ENCODE peak calls at places on chromosomes 1 and 21, in seven cellular contexts. S is NCI-H187; Z is amygdala; O is skeletal muscle cell; G is stimulated activated CD4-positive, alpha-beta T cell treated with anti-CD3 and anti-CD28 coated beads, Interleukin-1b, Interleukin-23, amount 100 ng/mL, for 24 hours; V is fibroblast of mammary gland; R is uterus. Q is an unnamed sample.

GRCh38 chr1:8252266-8252951 is 65.5 kb upstream of the SLC45A1 start:
- DNase-seq in S (no peak), Z (no peak), O (no peak), G (no peak), V (peak; percentile 35), R (no peak), Q (no peak)

GRCh38 chr1:110893908-110894490 is 21.1 kb downstream of the CD53 start:
- DNase-seq in S (no peak), Z (no peak), O (no peak), G (no peak), V (no peak), R (no peak), Q (no peak)

GRCh38 chr1:184590163-184590750 is 164.4 kb downstream of the EDEM3 start:
- DNase-seq in S (no peak), Z (no peak), O (no peak), G (no peak), V (no peak), R (no peak), Q (no peak)

GRCh38 chr1:93770640-93771039 is 89.0 kb upstream of the BCAR3 start:
- DNase-seq in S (no peak), Z (no peak), O (no peak), G (no peak), V (peak; percentile 24), R (no peak), Q (peak; percentile 52)

GRCh38 chr21:26756491-26757159 is 88.6 kb downstream of the ADAMTS1 start:
- DNase-seq in S (no peak), Z (no peak), O (peak; percentile 67), G (no peak), V (peak; percentile 40), R (no peak), Q (peak; percentile 8)

GRCh38 chr21:35045539-35046222 is 3.4 kb downstream of the RUNX1 start:
- DNase-seq in S (no peak), Z (no peak), O (no peak), G (no peak), V (no peak), R (no peak), Q (no peak)

GRCh38 chr1:226476657-226477319 is 68.9 kb upstream of the PARP1 start:
- DNase-seq in S (no peak), Z (no peak), O (no peak), G (no peak), V (no peak), R (no peak), Q (no peak)

GRCh38 chr1:216723274-216723780 is at the start of gene ESRRG:
- DNase-seq in S (peak; percentile 1), Z (peak; percentile 14), O (no peak), G (no peak), V (no peak), R (no peak), Q (no peak)

GRCh38 chr1:185426761-185427698 is 110.0 kb upstream of the IVNS1ABP start:
- DNase-seq in S (no peak), Z (no peak), O (no peak), G (no peak), V (peak; percentile 79), R (no peak), Q (peak; percentile 43)

GRCh38 chr1:227899820-227900449 is 47.8 kb downstream of the WNT9A start:
- DNase-seq in S (no peak), Z (no peak), O (no peak), G (no peak), V (no peak), R (peak; percentile 6), Q (no peak)

GRCh38 chr21:45383111-45383614 is 21.8 kb upstream of the COL18A1 start:
- DNase-seq in S (no peak), Z (no peak), O (no peak), G (no peak), V (no peak), R (peak; percentile 9), Q (no peak)

GRCh38 chr1:67791686-67792475 is 41.4 kb downstream of the GNG12 start:
- DNase-seq in S (no peak), Z (no peak), O (peak; percentile 79), G (no peak), V (peak; percentile 94), R (peak; percentile 47), Q (peak; percentile 90)

GRCh38 chr21:39088831-39089380 is 94.3 kb downstream of the PSMG1 start:
- DNase-seq in S (no peak), Z (no peak), O (peak; percentile 81), G (no peak), V (peak; percentile 82), R (peak; percentile 64), Q (peak; percentile 85)

GRCh38 chr1:32651461-32652073 is 559 bp downstream of the RBBP4 start:
- DNase-seq in S (no peak), Z (no peak), O (peak; percentile 4), G (no peak), V (no peak), R (no peak), Q (no peak)

GRCh38 chr1:226632169-226632884 is 83.8 kb downstream of the STUM start:
- DNase-seq in S (no peak), Z (no peak), O (no peak), G (no peak), V (no peak), R (peak; percentile 25), Q (no peak)

GRCh38 chr1:198496216-198497143 is 44.0 kb downstream of the ATP6V1G3 start:
- DNase-seq in S (no peak), Z (no peak), O (no peak), G (no peak), V (peak; percentile 73), R (no peak), Q (peak; percentile 47)

GRCh38 chr21:37036177-37036576 is 29.7 kb downstream of the RIPPLY3 start:
- DNase-seq in S (no peak), Z (no peak), O (no peak), G (no peak), V (no peak), R (no peak), Q (no peak)

GRCh38 chr1:154483941-154484803 is 17.8 kb upstream of the TDRD10 start:
- DNase-seq in S (no peak), Z (no peak), O (peak; percentile 16), G (no peak), V (peak; percentile 50), R (no peak), Q (peak; percentile 94)

GRCh38 chr1:1437033-1437903 is 1.8 kb downstream of the VWA1 start:
- DNase-seq in S (no peak), Z (no peak), O (no peak), G (no peak), V (no peak), R (no peak), Q (no peak)

GRCh38 chr1:173095632-173096031 is 44.9 kb upstream of the TNFSF18 start:
- DNase-seq in S (no peak), Z (no peak), O (peak; percentile 46), G (no peak), V (peak; percentile 87), R (no peak), Q (peak; percentile 51)